ENCODE peak calls at places on chromosome 4, in eight cellular contexts. D, O, A, C, K, L, I and J are unnamed samples.
A peak's percentile ranks its signal among the peaks of the same experiment; 100 is the strongest.

GRCh38 chr4:709348-709747 is 3.7 kb downstream of the PCGF3 start:
- DNase-seq in D (no peak), O (no peak), A (no peak), C (no peak), K (no peak), L (no peak), I (no peak), J (no peak)

GRCh38 chr4:34861661-34862060 is 1382.7 kb downstream of the ARAP2 start:
- DNase-seq in D (no peak), O (no peak), A (no peak), C (no peak), K (no peak), L (no peak), I (no peak), J (no peak)

GRCh38 chr4:64781737-64782326 is 372.6 kb upstream of the TECRL start:
- DNase-seq in D (no peak), O (no peak), A (peak; percentile 10), C (no peak), K (no peak), L (peak; percentile 28), I (no peak), J (no peak)

GRCh38 chr4:36236159-36236558 is 8.2 kb downstream of the ARAP2 start:
- DNase-seq in D (no peak), O (no peak), A (no peak), C (no peak), K (no peak), L (no peak), I (no peak), J (no peak)

GRCh38 chr4:67393699-67394281 is 151.5 kb downstream of the CENPC start:
- DNase-seq in D (no peak), O (no peak), A (peak; percentile 50), C (no peak), K (no peak), L (peak; percentile 44), I (no peak), J (no peak)

GRCh38 chr4:53656421-53656981 is 65.2 kb upstream of the LNX1 start:
- DNase-seq in D (no peak), O (no peak), A (peak; percentile 21), C (no peak), K (no peak), L (no peak), I (no peak), J (no peak)

GRCh38 chr4:87862236-87862635 is 29.5 kb downstream of the MEPE start:
- DNase-seq in D (no peak), O (no peak), A (no peak), C (no peak), K (no peak), L (no peak), I (no peak), J (no peak)

GRCh38 chr4:48173055-48173991 is 39.3 kb upstream of the TXK start:
- DNase-seq in D (no peak), O (no peak), A (peak; percentile 90), C (no peak), K (no peak), L (peak; percentile 53), I (no peak), J (no peak)

GRCh38 chr4:8310306-8310705 is 40.8 kb downstream of the HTRA3 start:
- DNase-seq in D (no peak), O (no peak), A (no peak), C (no peak), K (peak; percentile 19), L (no peak), I (no peak), J (peak; percentile 38)

GRCh38 chr4:16684083-16684482 is 214.4 kb downstream of the LDB2 start:
- DNase-seq in D (no peak), O (no peak), A (peak; percentile 91), C (no peak), K (no peak), L (no peak), I (no peak), J (no peak)

GRCh38 chr4:7313361-7313811 is 121.0 kb downstream of the SORCS2 start:
- DNase-seq in D (no peak), O (peak; percentile 36), A (no peak), C (peak; percentile 64), K (no peak), L (no peak), I (no peak), J (no peak)

GRCh38 chr4:184993243-184993642 is 25.0 kb upstream of the HELT start:
- DNase-seq in D (no peak), O (no peak), A (no peak), C (no peak), K (no peak), L (no peak), I (no peak), J (no peak)

GRCh38 chr4:14043203-14043602 is 415.7 kb upstream of the BOD1L1 start:
- DNase-seq in D (no peak), O (no peak), A (no peak), C (no peak), K (no peak), L (no peak), I (no peak), J (no peak)

GRCh38 chr4:153228512-153229145 is 24.4 kb downstream of the TRIM2 start:
- DNase-seq in D (no peak), O (no peak), A (no peak), C (no peak), K (no peak), L (no peak), I (no peak), J (no peak)

DNA sequence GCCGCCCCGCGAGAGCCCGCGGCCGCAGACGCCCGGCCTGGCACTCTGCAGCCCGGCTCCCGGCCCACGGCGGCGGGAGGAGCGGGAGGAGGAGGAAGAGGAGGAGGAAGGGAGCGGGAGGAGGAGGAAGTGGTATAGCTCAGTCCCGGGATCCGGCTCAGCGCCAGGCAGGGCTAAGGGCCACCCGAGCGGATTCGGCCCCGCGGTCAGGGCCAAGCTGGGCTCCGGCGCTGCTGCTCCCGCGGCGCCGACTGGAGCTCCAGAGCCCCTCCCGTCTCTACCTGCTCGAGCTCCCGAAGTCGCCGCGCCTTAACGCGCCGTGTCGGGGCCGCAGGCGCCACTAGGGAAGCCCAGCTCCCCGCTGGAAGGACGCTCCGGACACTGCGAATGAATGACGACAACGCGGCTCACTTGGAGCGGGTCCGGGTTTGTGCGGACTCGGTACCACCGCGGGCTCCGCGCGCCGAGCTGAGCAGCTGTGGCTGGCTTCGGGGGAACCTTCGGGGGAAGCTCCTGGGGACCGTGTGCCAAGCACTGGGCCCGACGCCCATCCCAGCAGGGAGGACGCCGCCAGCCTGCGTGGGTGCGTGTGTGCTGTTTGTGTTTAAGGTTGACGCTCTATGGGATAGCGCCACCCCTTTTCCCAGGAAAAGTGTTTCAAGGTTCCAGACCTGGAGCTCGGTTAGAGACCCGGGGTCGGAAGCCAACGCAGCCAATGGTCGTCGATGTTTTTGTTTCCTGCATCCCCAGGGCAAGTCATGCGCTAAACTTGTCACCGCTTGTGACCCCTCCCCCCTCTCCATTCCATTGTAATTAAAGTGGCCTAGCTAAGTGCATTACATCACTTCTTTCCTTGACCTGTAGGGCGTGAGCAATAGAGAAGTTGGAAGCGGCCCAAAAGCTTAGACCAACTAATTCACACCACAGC is at the start of gene TBC1D9:
- DNase-seq in D (peak; percentile 38), O (peak; percentile 77), A (peak; percentile 55), C (peak; percentile 94), K (peak; percentile 91), L (peak; percentile 77), I (peak; percentile 78), J (peak; percentile 45)
- TF ChIP-seq POLR2A in D (peak; percentile 34), O (peak; percentile 41), A (no peak), C (peak; percentile 71), K (peak; percentile 61), L (peak; percentile 51), I (peak; percentile 7), J (peak; percentile 69)

DNA sequence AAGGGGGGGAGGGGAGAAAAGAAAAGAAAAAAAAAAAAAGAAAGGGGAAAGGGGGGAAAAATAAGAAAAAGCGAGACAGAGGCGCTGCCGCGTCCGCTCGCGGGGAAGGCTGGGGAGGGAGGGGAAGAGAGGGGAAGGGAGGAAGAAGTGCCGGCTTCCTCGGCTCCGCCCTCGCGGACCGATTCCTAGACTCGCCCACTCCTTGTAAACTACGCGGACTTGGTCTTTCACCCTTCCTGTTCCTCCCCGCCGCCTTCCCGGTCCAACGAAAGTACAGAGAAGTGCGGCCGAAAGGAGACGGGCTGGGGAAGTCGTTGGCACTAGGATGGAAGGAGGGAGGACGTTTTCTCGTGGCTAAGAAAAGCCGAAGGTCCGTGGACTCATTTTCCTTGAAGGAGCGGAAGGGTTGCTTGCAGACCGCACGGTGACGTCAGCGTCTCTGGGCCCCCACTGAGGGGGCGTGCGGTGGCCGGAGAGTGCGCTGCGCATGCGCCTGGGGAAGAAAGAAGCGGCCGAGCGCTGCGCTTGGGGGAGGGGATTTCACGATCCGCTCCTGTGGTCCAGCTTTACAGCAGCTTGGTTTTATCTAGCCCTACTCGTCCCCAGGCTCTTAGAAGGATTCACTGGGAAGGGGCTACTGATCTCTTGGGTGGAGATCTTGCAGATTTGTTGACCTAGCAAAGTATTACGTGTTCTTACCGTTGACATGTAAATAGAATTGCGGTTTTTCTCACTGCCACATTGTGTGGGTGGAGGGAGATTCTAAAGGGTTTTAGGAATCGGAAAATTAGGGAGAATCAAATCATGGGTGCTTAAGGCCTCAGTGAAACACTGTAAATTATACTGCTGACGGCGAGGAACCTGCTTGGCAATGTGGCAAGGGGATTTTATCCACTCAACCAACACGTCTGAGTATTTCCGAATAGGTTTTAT is at the start of gene CCNI:
- DNase-seq in D (peak; percentile 90), O (peak; percentile 97), A (peak; percentile 97), C (peak; percentile 94), K (peak; percentile 98), L (peak; percentile 96), I (peak; percentile 97), J (peak; percentile 95)
- H3K27ac ChIP-seq in D (peak within 1 kb of the TSS; percentile 100), O (peak within 1 kb of the TSS; percentile 98), A (peak within 1 kb of the TSS; percentile 93), C (peak within 1 kb of the TSS; percentile 100), K (peak within 1 kb of the TSS; percentile 99), L (peak within 1 kb of the TSS; percentile 99), I (peak within 1 kb of the TSS; percentile 97), J (peak within 1 kb of the TSS; percentile 98)

GRCh38 chr4:2937986-2938385 is 25.2 kb downstream of the NOP14 start:
- DNase-seq in D (no peak), O (no peak), A (no peak), C (peak; percentile 16), K (no peak), L (no peak), I (no peak), J (no peak)

GRCh38 chr4:2938906-2939305 is 24.3 kb downstream of the NOP14 start:
- DNase-seq in D (no peak), O (no peak), A (no peak), C (no peak), K (peak; percentile 63), L (no peak), I (no peak), J (no peak)

GRCh38 chr4:2936773-2937145 is 26.4 kb downstream of the NOP14 start:
- DNase-seq in D (no peak), O (no peak), A (peak; percentile 58), C (peak; percentile 41), K (peak; percentile 64), L (no peak), I (peak; percentile 83), J (no peak)

GRCh38 chr4:2935762-2936743 is 27.2 kb downstream of the NOP14 start:
- DNase-seq in D (no peak), O (no peak), A (no peak), C (peak; percentile 23), K (peak; percentile 69), L (peak; percentile 40), I (peak; percentile 18), J (peak; percentile 50)

GRCh38 chr4:2937146-2937857 is 25.9 kb downstream of the NOP14 start:
- DNase-seq in D (no peak), O (no peak), A (no peak), C (peak; percentile 90), K (peak; percentile 75), L (peak; percentile 29), I (peak; percentile 68), J (peak; percentile 25)
- TF ChIP-seq POLR2A in D (no peak), O (no peak), A (no peak), C (no peak), K (no peak), L (no peak), I (no peak), J (no peak)

GRCh38 chr4:155190099-155190498 is 18.3 kb upstream of the NPY2R start:
- DNase-seq in D (no peak), O (no peak), A (no peak), C (no peak), K (no peak), L (no peak), I (no peak), J (no peak)
- H3K27ac ChIP-seq in D (no peak overlapping the region), O (no peak overlapping the region), A (no peak overlapping the region), C (no peak overlapping the region), K (no peak overlapping the region), L (no peak overlapping the region), I (no peak overlapping the region), J (no peak overlapping the region)